ENCODE peak calls at places on chromosomes 12 and 14, in six cellular contexts. One of them, this sample, is unnamed.

GRCh38 chr14:90554341-90554740 is 157.5 kb downstream of the CALM1 start:
- DNase-seq in stomach: peak; percentile 85
- DNase-seq in stimulated activated CD8-positive, alpha-beta memory T cell treated with anti-CD3 and anti-CD28 coated beads, Interleukin-4, amount 100 ng/mL, for 24 hours: no peak
- DNase-seq in thoracic aorta: peak; percentile 25
- DNase-seq in HS-27A: no peak
- DNase-seq in stimulated activated CD4-positive, alpha-beta T cell treated with anti-CD3 and anti-CD28 coated beads, Interleukin-1b, Interleukin-23, amount 100 ng/mL, for 1 hour: no peak
- DNase-seq in this sample: no peak

GRCh38 chr14:56528927-56529326 is 50.7 kb upstream of the TMEM260 start:
- DNase-seq in stomach: no peak
- DNase-seq in stimulated activated CD8-positive, alpha-beta memory T cell treated with anti-CD3 and anti-CD28 coated beads, Interleukin-4, amount 100 ng/mL, for 24 hours: no peak
- DNase-seq in thoracic aorta: no peak
- DNase-seq in HS-27A: no peak
- DNase-seq in stimulated activated CD4-positive, alpha-beta T cell treated with anti-CD3 and anti-CD28 coated beads, Interleukin-1b, Interleukin-23, amount 100 ng/mL, for 1 hour: no peak
- DNase-seq in this sample: no peak

GRCh38 chr12:1093166-1093751 is 102.2 kb downstream of the ERC1 start:
- DNase-seq in stomach: no peak
- DNase-seq in stimulated activated CD8-positive, alpha-beta memory T cell treated with anti-CD3 and anti-CD28 coated beads, Interleukin-4, amount 100 ng/mL, for 24 hours: no peak
- DNase-seq in thoracic aorta: no peak
- DNase-seq in HS-27A: peak; percentile 68
- DNase-seq in stimulated activated CD4-positive, alpha-beta T cell treated with anti-CD3 and anti-CD28 coated beads, Interleukin-1b, Interleukin-23, amount 100 ng/mL, for 1 hour: no peak
- DNase-seq in this sample: peak; percentile 24

GRCh38 chr12:3680919-3681594 is 71.9 kb downstream of the CRACR2A start:
- DNase-seq in stomach: peak; percentile 64
- DNase-seq in stimulated activated CD8-positive, alpha-beta memory T cell treated with anti-CD3 and anti-CD28 coated beads, Interleukin-4, amount 100 ng/mL, for 24 hours: no peak
- DNase-seq in thoracic aorta: no peak
- DNase-seq in HS-27A: no peak
- DNase-seq in stimulated activated CD4-positive, alpha-beta T cell treated with anti-CD3 and anti-CD28 coated beads, Interleukin-1b, Interleukin-23, amount 100 ng/mL, for 1 hour: no peak
- DNase-seq in this sample: no peak

GRCh38 chr12:1836854-1837411 is 16.6 kb downstream of the LRTM2 start:
- DNase-seq in stomach: no peak
- DNase-seq in stimulated activated CD8-positive, alpha-beta memory T cell treated with anti-CD3 and anti-CD28 coated beads, Interleukin-4, amount 100 ng/mL, for 24 hours: no peak
- DNase-seq in thoracic aorta: no peak
- DNase-seq in HS-27A: no peak
- DNase-seq in stimulated activated CD4-positive, alpha-beta T cell treated with anti-CD3 and anti-CD28 coated beads, Interleukin-1b, Interleukin-23, amount 100 ng/mL, for 1 hour: no peak
- DNase-seq in this sample: no peak

GRCh38 chr12:112963227-112963861 is 15.0 kb upstream of the OAS2 start:
- DNase-seq in stomach: no peak
- DNase-seq in stimulated activated CD8-positive, alpha-beta memory T cell treated with anti-CD3 and anti-CD28 coated beads, Interleukin-4, amount 100 ng/mL, for 24 hours: no peak
- DNase-seq in thoracic aorta: no peak
- DNase-seq in HS-27A: no peak
- DNase-seq in stimulated activated CD4-positive, alpha-beta T cell treated with anti-CD3 and anti-CD28 coated beads, Interleukin-1b, Interleukin-23, amount 100 ng/mL, for 1 hour: no peak
- DNase-seq in this sample: no peak

GRCh38 chr14:50058112-50058511 is 58.3 kb downstream of the VCPKMT start:
- DNase-seq in stomach: no peak
- DNase-seq in stimulated activated CD8-positive, alpha-beta memory T cell treated with anti-CD3 and anti-CD28 coated beads, Interleukin-4, amount 100 ng/mL, for 24 hours: no peak
- DNase-seq in thoracic aorta: no peak
- DNase-seq in HS-27A: no peak
- DNase-seq in stimulated activated CD4-positive, alpha-beta T cell treated with anti-CD3 and anti-CD28 coated beads, Interleukin-1b, Interleukin-23, amount 100 ng/mL, for 1 hour: no peak
- DNase-seq in this sample: no peak

GRCh38 chr12:9134981-9135628 is 19.4 kb upstream of the A2M start:
- DNase-seq in stomach: no peak
- DNase-seq in stimulated activated CD8-positive, alpha-beta memory T cell treated with anti-CD3 and anti-CD28 coated beads, Interleukin-4, amount 100 ng/mL, for 24 hours: no peak
- DNase-seq in thoracic aorta: no peak
- DNase-seq in HS-27A: no peak
- DNase-seq in stimulated activated CD4-positive, alpha-beta T cell treated with anti-CD3 and anti-CD28 coated beads, Interleukin-1b, Interleukin-23, amount 100 ng/mL, for 1 hour: no peak
- DNase-seq in this sample: no peak

GRCh38 chr12:10301103-10301502 is 6.6 kb upstream of the KLRD1 start:
- DNase-seq in stomach: no peak
- DNase-seq in stimulated activated CD8-positive, alpha-beta memory T cell treated with anti-CD3 and anti-CD28 coated beads, Interleukin-4, amount 100 ng/mL, for 24 hours: peak; percentile 41
- DNase-seq in thoracic aorta: no peak
- DNase-seq in HS-27A: no peak
- DNase-seq in stimulated activated CD4-positive, alpha-beta T cell treated with anti-CD3 and anti-CD28 coated beads, Interleukin-1b, Interleukin-23, amount 100 ng/mL, for 1 hour: no peak
- DNase-seq in this sample: no peak

GRCh38 chr12:18868673-18869072 is 130.8 kb downstream of the CAPZA3 start:
- DNase-seq in stomach: no peak
- DNase-seq in stimulated activated CD8-positive, alpha-beta memory T cell treated with anti-CD3 and anti-CD28 coated beads, Interleukin-4, amount 100 ng/mL, for 24 hours: no peak
- DNase-seq in thoracic aorta: no peak
- DNase-seq in HS-27A: no peak
- DNase-seq in stimulated activated CD4-positive, alpha-beta T cell treated with anti-CD3 and anti-CD28 coated beads, Interleukin-1b, Interleukin-23, amount 100 ng/mL, for 1 hour: no peak
- DNase-seq in this sample: no peak

GRCh38 chr12:62631531-62632520 is 165.2 kb downstream of the MON2 start:
- DNase-seq in stomach: peak; percentile 43
- DNase-seq in stimulated activated CD8-positive, alpha-beta memory T cell treated with anti-CD3 and anti-CD28 coated beads, Interleukin-4, amount 100 ng/mL, for 24 hours: no peak
- DNase-seq in thoracic aorta: no peak
- DNase-seq in HS-27A: peak; percentile 59
- DNase-seq in stimulated activated CD4-positive, alpha-beta T cell treated with anti-CD3 and anti-CD28 coated beads, Interleukin-1b, Interleukin-23, amount 100 ng/mL, for 1 hour: no peak
- DNase-seq in this sample: peak; percentile 79

GRCh38 chr12:96878704-96879103 is 28.4 kb upstream of the NEDD1 start:
- DNase-seq in stomach: no peak
- DNase-seq in stimulated activated CD8-positive, alpha-beta memory T cell treated with anti-CD3 and anti-CD28 coated beads, Interleukin-4, amount 100 ng/mL, for 24 hours: no peak
- DNase-seq in thoracic aorta: no peak
- DNase-seq in HS-27A: peak; percentile 80
- DNase-seq in stimulated activated CD4-positive, alpha-beta T cell treated with anti-CD3 and anti-CD28 coated beads, Interleukin-1b, Interleukin-23, amount 100 ng/mL, for 1 hour: no peak
- DNase-seq in this sample: peak; percentile 67

GRCh38 chr12:90024261-90024660 is 315.6 kb upstream of the ATP2B1 start:
- DNase-seq in stomach: no peak
- DNase-seq in stimulated activated CD8-positive, alpha-beta memory T cell treated with anti-CD3 and anti-CD28 coated beads, Interleukin-4, amount 100 ng/mL, for 24 hours: no peak
- DNase-seq in thoracic aorta: no peak
- DNase-seq in HS-27A: no peak
- DNase-seq in stimulated activated CD4-positive, alpha-beta T cell treated with anti-CD3 and anti-CD28 coated beads, Interleukin-1b, Interleukin-23, amount 100 ng/mL, for 1 hour: no peak
- DNase-seq in this sample: peak; percentile 63

GRCh38 chr12:70399319-70399718 is 33.2 kb downstream of the KCNMB4 start:
- DNase-seq in stomach: no peak
- DNase-seq in stimulated activated CD8-positive, alpha-beta memory T cell treated with anti-CD3 and anti-CD28 coated beads, Interleukin-4, amount 100 ng/mL, for 24 hours: no peak
- DNase-seq in thoracic aorta: no peak
- DNase-seq in HS-27A: no peak
- DNase-seq in stimulated activated CD4-positive, alpha-beta T cell treated with anti-CD3 and anti-CD28 coated beads, Interleukin-1b, Interleukin-23, amount 100 ng/mL, for 1 hour: no peak
- DNase-seq in this sample: no peak

GRCh38 chr14:105087308-105087962 is 22.2 kb upstream of the GPR132 start:
- DNase-seq in stomach: peak; percentile 27
- DNase-seq in stimulated activated CD8-positive, alpha-beta memory T cell treated with anti-CD3 and anti-CD28 coated beads, Interleukin-4, amount 100 ng/mL, for 24 hours: no peak
- DNase-seq in thoracic aorta: no peak
- DNase-seq in HS-27A: no peak
- DNase-seq in stimulated activated CD4-positive, alpha-beta T cell treated with anti-CD3 and anti-CD28 coated beads, Interleukin-1b, Interleukin-23, amount 100 ng/mL, for 1 hour: no peak
- DNase-seq in this sample: no peak

GRCh38 chr12:62602445-62603060 is 135.9 kb downstream of the MON2 start:
- DNase-seq in stomach: peak; percentile 87
- DNase-seq in stimulated activated CD8-positive, alpha-beta memory T cell treated with anti-CD3 and anti-CD28 coated beads, Interleukin-4, amount 100 ng/mL, for 24 hours: peak; percentile 76
- DNase-seq in thoracic aorta: peak; percentile 74
- DNase-seq in HS-27A: peak; percentile 91
- DNase-seq in stimulated activated CD4-positive, alpha-beta T cell treated with anti-CD3 and anti-CD28 coated beads, Interleukin-1b, Interleukin-23, amount 100 ng/mL, for 1 hour: peak; percentile 68
- DNase-seq in this sample: peak; percentile 74

GRCh38 chr12:20596036-20596435 is 99.1 kb upstream of the SLCO1C1 start:
- DNase-seq in stomach: no peak
- DNase-seq in stimulated activated CD8-positive, alpha-beta memory T cell treated with anti-CD3 and anti-CD28 coated beads, Interleukin-4, amount 100 ng/mL, for 24 hours: no peak
- DNase-seq in thoracic aorta: no peak
- DNase-seq in HS-27A: no peak
- DNase-seq in stimulated activated CD4-positive, alpha-beta T cell treated with anti-CD3 and anti-CD28 coated beads, Interleukin-1b, Interleukin-23, amount 100 ng/mL, for 1 hour: no peak
- DNase-seq in this sample: no peak

GRCh38 chr12:131046813-131047788 is 93.4 kb downstream of the ADGRD1 start:
- DNase-seq in stomach: no peak
- DNase-seq in stimulated activated CD8-positive, alpha-beta memory T cell treated with anti-CD3 and anti-CD28 coated beads, Interleukin-4, amount 100 ng/mL, for 24 hours: no peak
- DNase-seq in thoracic aorta: no peak
- DNase-seq in HS-27A: no peak
- DNase-seq in stimulated activated CD4-positive, alpha-beta T cell treated with anti-CD3 and anti-CD28 coated beads, Interleukin-1b, Interleukin-23, amount 100 ng/mL, for 1 hour: no peak
- DNase-seq in this sample: no peak